ENCODE peak calls at places on chromosomes 7 and 10, in ten cellular contexts. U is WTC11; G is epithelial cell of esophagus; Z is MCF 10A; A is cardiac muscle cell; B is heart left ventricle; F is CD8-positive, alpha-beta T cell; K is upper lobe of left lung; P is uterus; H is osteocyte. D is an unnamed sample.

GRCh38 chr10:116912162-116912561 is 62.9 kb downstream of the ENO4 start:
- DNase-seq in H (no peak), K (no peak), F (no peak), B (no peak), G (no peak), P (no peak), Z (no peak), U (no peak), A (peak), D (no peak)

GRCh38 chr10:91589015-91589655 is 43.7 kb downstream of the PPP1R3C start:
- DNase-seq in H (no peak), K (no peak), F (no peak), U (no peak), B (peak), P (peak), G (no peak), A (peak), Z (no peak), D (no peak)

GRCh38 chr7:87059525-87060287 is at the start of gene ELAPOR2:
- DNase-seq in B (peak), F (peak), G (peak), K (peak), U (peak), A (peak), P (peak), H (peak), Z (peak), D (peak)

GRCh38 chr10:4280481-4281206 is 495.6 kb upstream of the KLF6 start:
- DNase-seq in H (no peak), A (no peak), K (no peak), P (peak), U (no peak), B (no peak), F (no peak), Z (peak), G (peak), D (no peak)

GRCh38 chr7:51455948-51456347 is 139.3 kb upstream of the COBL start:
- DNase-seq in K (no peak), U (peak), A (peak), P (no peak), F (no peak), B (peak), G (no peak), Z (no peak), H (no peak), D (no peak)

GRCh38 chr7:114777288-114777687 is 144.6 kb upstream of the MDFIC start:
- DNase-seq in U (no peak), A (no peak), H (no peak), K (no peak), B (no peak), P (no peak), F (no peak), Z (no peak), G (no peak), D (no peak)

GRCh38 chr7:155947051-155947450 is 134.8 kb upstream of the SHH start:
- DNase-seq in H (no peak), K (no peak), A (no peak), B (no peak), G (peak), F (no peak), U (no peak), Z (peak), P (no peak), D (no peak)

GRCh38 chr7:19772858-19773337 is 519 bp downstream of the TMEM196 start:
- DNase-seq in F (no peak), A (peak), Z (no peak), B (no peak), H (no peak), K (peak), U (peak), G (peak), P (peak), D (no peak)

GRCh38 chr7:156751319-156751718 is 110.7 kb downstream of the RNF32 start:
- DNase-seq in P (no peak), K (no peak), B (no peak), G (peak), Z (peak), A (no peak), H (no peak), F (no peak), U (no peak), D (no peak)

GRCh38 chr10:44513592-44513991 is 128.7 kb upstream of the CXCL12 start:
- DNase-seq in Z (peak), F (no peak), U (no peak), B (no peak), K (no peak), G (no peak), A (no peak), P (peak), H (no peak), D (no peak)
- TF ChIP-seq CTCF in Z (no peak), F (no peak), U (no peak), B (peak), K (no peak), G (no peak), A (peak), P (no peak), H (no peak), D (no peak)

GRCh38 chr10:100969175-100970075 is at the start of gene SEMA4G:
- DNase-seq in P (peak), K (peak), A (peak), G (peak), H (peak), B (peak), F (peak), Z (peak), U (peak), D (peak)
- TF ChIP-seq CTCF in P (peak), K (peak), A (peak), G (peak), H (peak), B (peak), F (peak), Z (peak), U (peak), D (peak)

GRCh38 chr7:69808401-69808800 is 210.1 kb downstream of the AUTS2 start:
- DNase-seq in U (no peak), Z (no peak), G (no peak), H (no peak), A (no peak), P (no peak), B (no peak), F (no peak), K (no peak), D (no peak)
- TF ChIP-seq CTCF in U (no peak), Z (no peak), G (no peak), H (no peak), A (no peak), P (no peak), B (no peak), F (no peak), K (no peak), D (no peak)

GRCh38 chr10:129971381-129972144 is 7.5 kb upstream of the EBF3 start:
- DNase-seq in Z (no peak), F (no peak), A (peak), P (no peak), H (no peak), G (peak), K (peak), U (peak), B (peak), D (peak)
- TF ChIP-seq CTCF in Z (no peak), F (no peak), A (peak), P (peak), H (peak), G (peak), K (no peak), U (no peak), B (peak), D (peak)

DNA sequence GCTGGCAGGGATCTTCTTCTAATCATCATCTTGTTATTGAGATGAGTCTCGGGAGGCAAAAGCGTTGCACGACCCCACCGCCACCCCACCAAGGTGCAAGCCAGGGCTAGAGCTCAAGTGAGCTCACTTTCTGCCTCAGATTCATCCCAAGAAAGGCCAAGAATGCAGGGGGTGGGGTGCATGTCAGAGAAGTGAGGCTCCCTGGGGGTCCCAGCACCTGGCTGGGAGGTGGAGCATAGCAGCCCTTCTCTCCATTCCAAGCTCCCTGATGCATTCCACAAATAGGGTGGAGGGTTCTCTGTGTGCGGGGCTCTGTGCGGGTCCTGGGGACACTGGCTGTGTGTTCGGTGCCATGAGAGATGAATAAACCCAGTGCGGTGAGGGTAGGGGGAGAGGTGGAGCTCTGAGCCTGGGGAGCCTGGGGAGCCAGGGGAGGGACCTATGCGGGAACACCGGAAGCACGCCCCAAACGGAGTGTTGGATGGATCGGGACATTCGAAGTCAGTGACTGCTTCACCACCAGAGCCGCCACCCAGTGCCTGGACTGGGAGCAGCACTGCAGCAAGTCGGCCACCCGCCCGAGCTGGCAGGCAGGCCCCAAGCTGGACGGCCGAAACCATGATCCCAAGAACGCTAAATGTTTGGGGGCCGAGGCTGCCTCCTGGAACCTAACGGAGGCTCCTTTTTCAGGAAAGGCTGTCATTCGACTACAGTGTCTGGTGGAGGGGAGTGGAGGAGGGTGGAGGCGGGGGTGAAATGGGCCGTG is 17.9 kb upstream of the HMX3 start:
- DNase-seq in H (no peak), P (no peak), K (peak), F (no peak), B (no peak), A (peak), Z (no peak), G (no peak), U (peak), D (no peak)
- TF ChIP-seq CTCF in H (no peak), P (no peak), K (no peak), F (no peak), B (no peak), A (no peak), Z (no peak), G (peak), U (no peak), D (no peak)

GRCh38 chr10:132685921-132686680 is 99.8 kb downstream of the NKX6-2 start:
- DNase-seq in B (peak), P (no peak), A (no peak), H (peak), K (peak), U (peak), G (no peak), F (no peak), Z (no peak), D (peak)

GRCh38 chr10:132687181-132687892 is 98.6 kb downstream of the NKX6-2 start:
- DNase-seq in K (peak), H (no peak), F (no peak), Z (no peak), B (peak), P (no peak), G (no peak), U (peak), A (no peak), D (peak)

GRCh38 chr10:132689721-132690360 is 96.1 kb downstream of the NKX6-2 start:
- DNase-seq in H (no peak), Z (no peak), F (no peak), G (no peak), U (peak), K (peak), P (no peak), B (peak), A (no peak), D (peak)

GRCh38 chr10:132688580-132689420 is 97.1 kb downstream of the NKX6-2 start:
- DNase-seq in H (no peak), G (no peak), B (peak), Z (no peak), K (no peak), P (no peak), A (no peak), F (no peak), U (peak), D (peak)

DNA sequence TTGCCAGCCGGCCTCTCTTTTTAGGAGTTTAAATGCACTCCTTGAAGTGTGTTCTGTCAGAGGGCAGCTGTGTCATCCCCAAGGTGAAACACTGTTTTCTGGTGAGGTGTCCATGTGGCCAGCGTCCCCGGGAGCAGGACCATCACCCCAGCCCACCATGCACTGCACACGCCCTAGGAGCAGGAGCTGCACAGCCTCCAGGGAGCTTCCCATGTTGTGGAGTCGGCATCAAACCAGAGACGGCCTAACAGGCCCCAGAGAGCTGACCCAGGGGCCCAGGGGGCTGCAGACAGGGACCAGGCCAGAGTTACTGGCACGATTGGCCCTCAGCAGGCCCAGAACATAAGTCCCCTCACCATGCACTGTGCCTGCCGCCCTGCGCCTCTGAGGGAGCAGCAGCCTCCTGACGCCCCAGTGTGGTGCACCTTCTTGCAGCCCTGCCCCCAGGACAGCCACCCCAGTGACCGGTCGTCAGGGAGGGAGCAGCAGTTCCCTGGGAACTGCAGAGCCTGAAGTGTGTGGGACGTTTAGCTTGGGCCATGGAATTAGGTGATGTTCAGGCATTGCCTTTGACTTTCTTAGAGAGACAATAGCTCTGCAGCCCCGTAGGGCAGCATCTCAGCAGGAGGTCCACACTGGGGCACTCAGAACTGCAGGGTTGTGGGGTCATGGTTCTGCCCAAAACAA is 97.9 kb downstream of the NKX6-2 start:
- DNase-seq in F (no peak), H (no peak), U (peak), B (peak), Z (no peak), G (no peak), A (no peak), K (peak), P (no peak), D (peak)
- TF ChIP-seq CTCF in F (no peak), H (no peak), U (no peak), B (no peak), Z (no peak), G (no peak), A (no peak), K (no peak), P (no peak), D (no peak)

GRCh38 chr10:22656056-22656455 is 58.3 kb downstream of the PIP4K2A start:
- DNase-seq in Z (no peak), P (no peak), H (no peak), K (no peak), A (no peak), U (no peak), G (no peak), F (no peak), B (no peak), D (no peak)
- TF ChIP-seq CTCF in Z (no peak), P (no peak), H (no peak), K (no peak), A (no peak), U (no peak), G (no peak), F (no peak), B (no peak), D (no peak)